ENCODE peak calls at places on chromosomes 5 and 9, in eight cellular contexts. L, Y, Z, K, A, P, B and X are unnamed samples.

GRCh38 chr5:171534009-171534895 is 114.8 kb downstream of the FGF18 start:
- DNase-seq in P (no peak), Z (no peak), A (no peak), Y (no peak), K (no peak), B (no peak), L (no peak), X (no peak)

GRCh38 chr5:172904643-172905345 is 54.4 kb upstream of the RPL26L1 start:
- DNase-seq in Z (peak), Y (no peak), L (peak), K (no peak), P (peak), A (no peak), B (no peak), X (no peak)

GRCh38 chr9:114867327-114867726 is 61.5 kb upstream of the TNFSF15 start:
- DNase-seq in L (no peak), Y (no peak), B (no peak), K (no peak), Z (no peak), A (no peak), P (no peak), X (no peak)

GRCh38 chr5:135705941-135706340 is 127.2 kb upstream of the CXCL14 start:
- DNase-seq in K (no peak), P (no peak), A (no peak), Y (no peak), B (no peak), Z (peak), L (peak), X (no peak)

GRCh38 chr5:15598294-15598902 is 98.4 kb downstream of the FBXL7 start:
- DNase-seq in P (no peak), B (no peak), Z (peak), A (no peak), L (no peak), Y (peak), K (no peak), X (no peak)

GRCh38 chr9:89696780-89697179 is 92.0 kb downstream of the GADD45G start:
- DNase-seq in A (no peak), Z (no peak), B (no peak), P (no peak), Y (no peak), K (no peak), L (no peak), X (no peak)

GRCh38 chr5:55997742-55998351 is 3.1 kb upstream of the IL6ST start:
- DNase-seq in L (no peak), P (peak), Y (peak), A (no peak), K (no peak), B (no peak), Z (no peak), X (no peak)

GRCh38 chr5:68548959-68549676 is 333.6 kb downstream of the PIK3R1 start:
- DNase-seq in P (peak), K (no peak), A (no peak), Z (no peak), Y (no peak), B (no peak), L (no peak), X (no peak)

GRCh38 chr5:150607991-150608390 is 32.5 kb upstream of the SYNPO start:
- DNase-seq in B (no peak), L (no peak), K (no peak), Y (no peak), P (no peak), Z (no peak), A (no peak), X (no peak)

GRCh38 chr5:96790851-96791513 is 16.8 kb downstream of the ERAP1 start:
- DNase-seq in L (no peak), B (peak), P (peak), K (no peak), Z (no peak), A (no peak), Y (no peak), X (peak)

GRCh38 chr5:59390074-59390659 is 503.4 kb downstream of the PDE4D start:
- DNase-seq in B (no peak), K (no peak), Y (no peak), P (peak), A (no peak), L (no peak), Z (peak), X (peak)

GRCh38 chr9:127637322-127637847 is 25.3 kb downstream of the STXBP1 start:
- DNase-seq in A (no peak), P (peak), K (no peak), B (peak), Z (no peak), Y (no peak), L (peak), X (peak)

GRCh38 chr5:180067986-180068385 is 3.6 kb downstream of the RNF130 start:
- DNase-seq in A (no peak), Y (no peak), Z (no peak), P (no peak), K (no peak), B (no peak), L (no peak), X (no peak)

GRCh38 chr5:132050661-132051371 is 9.6 kb upstream of the IL3 start:
- DNase-seq in L (no peak), P (no peak), A (no peak), K (peak), Z (no peak), B (no peak), Y (no peak), X (no peak)

GRCh38 chr5:74947961-74948613 is 81.9 kb upstream of the FAM169A start:
- DNase-seq in Z (peak), A (peak), L (no peak), B (no peak), Y (no peak), K (no peak), P (peak), X (no peak)

GRCh38 chr9:34869390-34869789 is 88.7 kb upstream of the PHF24 start:
- DNase-seq in K (no peak), L (no peak), B (no peak), P (peak), Y (peak), A (no peak), Z (peak), X (peak)

GRCh38 chr9:4674783-4675182 is 4.6 kb upstream of the CDC37L1 start:
- DNase-seq in B (peak), Z (no peak), A (no peak), P (peak), L (no peak), K (no peak), Y (no peak), X (peak)

GRCh38 chr5:173885481-173886010 is 2.6 kb upstream of the CPEB4 start:
- DNase-seq in Z (no peak), A (no peak), Y (peak), B (no peak), L (peak), K (no peak), P (peak), X (no peak)

GRCh38 chr9:91857291-91857781 is 92.7 kb downstream of the ROR2 start:
- DNase-seq in K (no peak), L (no peak), A (no peak), Y (no peak), Z (no peak), B (no peak), P (peak), X (no peak)

GRCh38 chr9:79962836-79963235 is 391.1 kb downstream of the TLE4 start:
- DNase-seq in L (no peak), K (no peak), Y (no peak), B (no peak), A (peak), P (no peak), Z (no peak), X (no peak)

GRCh38 chr5:14708551-14708950 is 44.0 kb downstream of the OTULIN start:
- DNase-seq in P (no peak), Y (peak), A (no peak), B (no peak), L (no peak), K (no peak), Z (no peak), X (no peak)

GRCh38 chr9:5718296-5719032 is 89.6 kb downstream of the RIC1 start:
- DNase-seq in K (no peak), Y (no peak), L (no peak), P (no peak), A (no peak), B (no peak), Z (no peak), X (peak)

GRCh38 chr9:90964101-90965020 is 162.7 kb downstream of the SYK start:
- DNase-seq in B (no peak), A (no peak), L (peak), Y (peak), Z (no peak), P (peak), K (no peak), X (no peak)

GRCh38 chr9:72579880-72580570 is 58.6 kb downstream of the TMC1 start:
- DNase-seq in B (no peak), Z (no peak), P (peak), Y (peak), A (no peak), K (no peak), L (no peak), X (no peak)

GRCh38 chr5:547086-547924 is 23.1 kb upstream of the SLC9A3 start:
- DNase-seq in K (peak), Y (no peak), B (no peak), A (no peak), Z (no peak), L (peak), P (no peak), X (no peak)

GRCh38 chr9:136171009-136171800 is 33.7 kb downstream of the LHX3 start:
- DNase-seq in Z (peak), P (no peak), Y (no peak), B (no peak), K (no peak), L (no peak), A (peak), X (no peak)

GRCh38 chr5:317086-317811 is 4.3 kb upstream of the AHRR start:
- DNase-seq in L (peak), Y (peak), B (peak), A (peak), Z (peak), P (peak), K (no peak), X (peak)

GRCh38 chr9:70352802-70353201 is 61.7 kb downstream of the KLF9 start:
- DNase-seq in Y (peak), Z (no peak), A (no peak), K (no peak), L (no peak), P (peak), B (no peak), X (no peak)

GRCh38 chr5:77777281-77777892 is 1.2 kb upstream of the TBCA start:
- DNase-seq in P (no peak), L (no peak), A (no peak), B (no peak), Z (peak), Y (no peak), K (no peak), X (no peak)

GRCh38 chr9:22240619-22241018 is 206.0 kb upstream of the DMRTA1 start:
- DNase-seq in Z (no peak), L (no peak), P (peak), K (no peak), A (no peak), B (no peak), Y (peak), X (no peak)

GRCh38 chr5:129001831-129002626 is 36.7 kb downstream of the SLC27A6 start:
- DNase-seq in K (no peak), Y (no peak), L (no peak), Z (no peak), A (peak), P (peak), B (no peak), X (no peak)